ENCODE peak calls at places on chromosomes 13 and 19, in eight cellular contexts. M is NCI-H1417; R is stomach; H is CD4-positive, alpha-beta memory T cell; D is stimulated activated CD4-positive, alpha-beta T cell treated with anti-CD3 and anti-CD28 coated beads, Interleukin-15, amount 100 ng/mL, for 24 hours; C is activated naive CD4-positive, alpha-beta T cell treated with anti-CD3 and anti-CD28 coated beads for 36 hours; K is lower leg skin; J is mesendoderm. U is an unnamed sample.

GRCh38 chr13:40528881-40529280 is 137.6 kb downstream of the FOXO1 start:
- DNase-seq in D (no peak), M (no peak), C (no peak), J (no peak), K (no peak), R (no peak), H (no peak), U (no peak)

GRCh38 chr13:83819611-83820010 is 62.7 kb downstream of the SLITRK1 start:
- DNase-seq in M (no peak), J (no peak), H (no peak), K (no peak), D (no peak), C (no peak), R (no peak), U (no peak)

GRCh38 chr19:40692212-40692551 is 1.7 kb upstream of the NUMBL start:
- DNase-seq in C (no peak), M (no peak), K (no peak), J (no peak), R (no peak), H (no peak), D (no peak), U (no peak)

GRCh38 chr13:50131998-50132936 is 117.0 kb downstream of the KCNRG start:
- DNase-seq in D (peak; percentile 46), C (peak; percentile 36), R (no peak), M (no peak), K (no peak), J (peak; percentile 63), H (peak; percentile 32), U (no peak)

GRCh38 chr13:23350009-23350408 is 83.5 kb downstream of the SACS start:
- DNase-seq in H (no peak), C (no peak), K (no peak), J (no peak), M (no peak), D (no peak), R (no peak), U (no peak)

GRCh38 chr19:14772467-14772866 is 5.9 kb downstream of the ADGRE2 start:
- DNase-seq in M (no peak), J (no peak), R (no peak), D (no peak), K (no peak), C (no peak), H (no peak), U (no peak)

GRCh38 chr13:20069956-20070355 is 90.9 kb downstream of the GJA3 start:
- DNase-seq in H (no peak), R (no peak), M (no peak), D (no peak), K (no peak), J (no peak), C (no peak), U (no peak)

GRCh38 chr19:42018503-42019193 is 24.6 kb upstream of the ATP1A3 start:
- DNase-seq in C (no peak), D (no peak), M (no peak), J (no peak), H (no peak), R (no peak), K (no peak), U (no peak)

GRCh38 chr19:44647144-44647543 is 3.4 kb downstream of the PVR start:
- DNase-seq in C (no peak), D (no peak), M (no peak), K (no peak), H (no peak), J (no peak), R (no peak), U (no peak)

GRCh38 chr19:40658031-40658430 is 32.4 kb downstream of the NUMBL start:
- DNase-seq in C (no peak), J (no peak), H (no peak), D (no peak), K (no peak), R (no peak), M (no peak), U (no peak)

GRCh38 chr13:111158136-111158805 is 43.2 kb downstream of the ARHGEF7 start:
- DNase-seq in M (no peak), D (no peak), K (no peak), C (no peak), R (no peak), H (no peak), J (no peak), U (no peak)

GRCh38 chr13:24272452-24273161 is 36.8 kb upstream of the C1QTNF9 start:
- DNase-seq in K (no peak), R (no peak), D (no peak), C (peak; percentile 40), H (no peak), M (no peak), J (no peak), U (no peak)

GRCh38 chr13:60329221-60329983 is 67.6 kb upstream of the TDRD3 start:
- DNase-seq in K (no peak), C (peak; percentile 51), H (no peak), R (peak; percentile 34), D (peak; percentile 5), M (peak; percentile 73), J (peak; percentile 84), U (no peak)

GRCh38 chr13:24365191-24365590 is 55.8 kb downstream of the C1QTNF9 start:
- DNase-seq in C (no peak), M (no peak), D (no peak), H (no peak), R (no peak), K (peak; percentile 5), J (no peak), U (no peak)

GRCh38 chr13:88802886-88803285 is 1131.7 kb downstream of the SLITRK5 start:
- DNase-seq in M (no peak), D (no peak), J (peak; percentile 57), K (no peak), R (no peak), C (no peak), H (no peak), U (no peak)